ENCODE peak calls at places on chromosome 14, in nine cellular contexts. I, B, N, W, E, J, L, Q and S are unnamed samples.
A peak's percentile ranks its signal among the peaks of the same experiment; 100 is the strongest.

GRCh38 chr14:24279301-24280186 is 8.1 kb upstream of the RABGGTA start:
- DNase-seq in I (peak; percentile 47), B (no peak), N (no peak), W (no peak), E (no peak), J (peak; percentile 62), L (peak; percentile 35), Q (no peak), S (no peak)

GRCh38 chr14:63933701-63934100 is 80.9 kb downstream of the SYNE2 start:
- DNase-seq in I (no peak), B (no peak), N (no peak), W (peak; percentile 14), E (no peak), J (peak; percentile 85), L (no peak), Q (no peak), S (no peak)

GRCh38 chr14:102554835-102555819 is 37.3 kb upstream of the RCOR1 start:
- DNase-seq in I (peak; percentile 46), B (no peak), N (peak; percentile 37), W (no peak), E (peak; percentile 40), J (no peak), L (peak; percentile 67), Q (peak; percentile 75), S (no peak)

GRCh38 chr14:99838555-99839193 is 45.5 kb downstream of the EML1 start:
- DNase-seq in I (no peak), B (no peak), N (no peak), W (no peak), E (no peak), J (no peak), L (no peak), Q (peak; percentile 58), S (no peak)

GRCh38 chr14:66099451-66099850 is 386.7 kb upstream of the CCDC196 start:
- DNase-seq in I (no peak), B (no peak), N (peak; percentile 77), W (no peak), E (no peak), J (no peak), L (no peak), Q (no peak), S (no peak)

GRCh38 chr14:24938593-24938992 is 111.4 kb downstream of the STXBP6 start:
- DNase-seq in I (no peak), B (no peak), N (no peak), W (no peak), E (no peak), J (no peak), L (no peak), Q (no peak), S (no peak)

GRCh38 chr14:20866963-20867362 is 24.2 kb upstream of the RNASE3 start:
- DNase-seq in I (no peak), B (peak; percentile 16), N (no peak), W (no peak), E (no peak), J (peak; percentile 58), L (no peak), Q (peak; percentile 30), S (no peak)

GRCh38 chr14:79629891-79630560 is 581.3 kb downstream of the DIO2 start:
- DNase-seq in I (no peak), B (no peak), N (no peak), W (no peak), E (no peak), J (no peak), L (no peak), Q (no peak), S (peak; percentile 77)

GRCh38 chr14:98633380-98633779 is 638.6 kb downstream of the BCL11B start:
- DNase-seq in I (no peak), B (no peak), N (peak; percentile 94), W (peak; percentile 85), E (no peak), J (peak; percentile 28), L (no peak), Q (no peak), S (no peak)

GRCh38 chr14:101383737-101384338 is 177.5 kb upstream of the DIO3 start:
- DNase-seq in I (no peak), B (no peak), N (no peak), W (no peak), E (no peak), J (no peak), L (no peak), Q (no peak), S (no peak)

GRCh38 chr14:30291216-30291615 is 267.7 kb upstream of the G2E3 start:
- DNase-seq in I (no peak), B (no peak), N (no peak), W (no peak), E (no peak), J (no peak), L (no peak), Q (no peak), S (no peak)

GRCh38 chr14:24379907-24380746 is 12.1 kb downstream of the NFATC4 start:
- DNase-seq in I (no peak), B (no peak), N (no peak), W (no peak), E (no peak), J (no peak), L (no peak), Q (no peak), S (no peak)

GRCh38 chr14:102923920-102924486 is 1.5 kb downstream of the AMN start:
- DNase-seq in I (no peak), B (no peak), N (no peak), W (no peak), E (no peak), J (no peak), L (no peak), Q (no peak), S (no peak)

GRCh38 chr14:99564256-99564902 is 39.6 kb downstream of the CCDC85C start:
- DNase-seq in I (no peak), B (no peak), N (peak; percentile 65), W (peak; percentile 91), E (peak; percentile 85), J (no peak), L (no peak), Q (no peak), S (no peak)

GRCh38 chr14:21055473-21056117 is 2.0 kb upstream of the RNASE8 start:
- DNase-seq in I (no peak), B (no peak), N (no peak), W (no peak), E (no peak), J (peak; percentile 17), L (no peak), Q (no peak), S (no peak)

GRCh38 chr14:94751956-94752355 is 18.0 kb downstream of the GSC start:
- DNase-seq in I (no peak), B (no peak), N (no peak), W (no peak), E (no peak), J (no peak), L (no peak), Q (no peak), S (no peak)

GRCh38 chr14:92510972-92511371 is 2.6 kb upstream of the RIN3 start:
- DNase-seq in I (no peak), B (peak; percentile 51), N (no peak), W (peak; percentile 15), E (no peak), J (peak; percentile 22), L (no peak), Q (peak; percentile 58), S (no peak)

GRCh38 chr14:37618498-37619041 is 23.1 kb downstream of the TTC6 start:
- DNase-seq in I (no peak), B (no peak), N (no peak), W (no peak), E (no peak), J (peak; percentile 8), L (no peak), Q (no peak), S (no peak)

GRCh38 chr14:50397461-50398196 is 948 bp upstream of the CDKL1 start:
- DNase-seq in I (no peak), B (no peak), N (no peak), W (no peak), E (peak; percentile 63), J (peak; percentile 31), L (no peak), Q (no peak), S (peak; percentile 21)

GRCh38 chr14:35400707-35401421 is 3.7 kb downstream of the NFKBIA start:
- DNase-seq in I (peak; percentile 38), B (no peak), N (no peak), W (no peak), E (peak; percentile 39), J (no peak), L (no peak), Q (no peak), S (peak; percentile 45)

GRCh38 chr14:89357655-89358297 is 59.3 kb downstream of the FOXN3 start:
- DNase-seq in I (no peak), B (no peak), N (no peak), W (no peak), E (no peak), J (no peak), L (no peak), Q (no peak), S (no peak)

GRCh38 chr14:22837059-22837749 is 819 bp downstream of the MMP14 start:
- DNase-seq in I (no peak), B (no peak), N (peak; percentile 52), W (peak; percentile 11), E (peak; percentile 81), J (peak; percentile 36), L (peak; percentile 37), Q (peak; percentile 55), S (no peak)

GRCh38 chr14:95195031-95195430 is 37.7 kb upstream of the DICER1 start:
- DNase-seq in I (no peak), B (no peak), N (no peak), W (peak; percentile 86), E (no peak), J (no peak), L (no peak), Q (no peak), S (no peak)

GRCh38 chr14:54773171-54774006 is 129.2 kb downstream of the GCH1 start:
- DNase-seq in I (peak; percentile 53), B (peak; percentile 98), N (peak; percentile 73), W (peak; percentile 58), E (peak; percentile 90), J (peak; percentile 96), L (peak; percentile 37), Q (peak; percentile 76), S (peak; percentile 95)

GRCh38 chr14:24181251-24182077 is 7.2 kb downstream of the IPO4 start:
- DNase-seq in I (no peak), B (no peak), N (no peak), W (no peak), E (no peak), J (no peak), L (no peak), Q (no peak), S (no peak)

GRCh38 chr14:58488550-58488949 is 61.0 kb downstream of the KIAA0586 start:
- DNase-seq in I (no peak), B (no peak), N (no peak), W (no peak), E (peak; percentile 26), J (no peak), L (no peak), Q (no peak), S (no peak)

GRCh38 chr14:75279739-75280447 is 1.3 kb downstream of the FOS start:
- DNase-seq in I (peak; percentile 38), B (no peak), N (no peak), W (no peak), E (peak; percentile 49), J (peak; percentile 33), L (no peak), Q (peak; percentile 70), S (no peak)